ENCODE peak calls at places on chromosomes 12 and 14, in ten cellular contexts. K is erythroblast, O is fibroblast of mammary gland, F is memory B cell, X is non-pigmented ciliary epithelial cell, R is RPMI7951, L is SJSA1, P is left cardiac atrium, U is choroid plexus epithelial cell, C is kidney tubule cell. N is an unnamed sample.
A peak's percentile ranks its signal among the peaks of the same experiment; 100 is the strongest.

GRCh38 chr12:105960319-105961076 is 178.3 kb downstream of the NUAK1 start:
- DNase-seq in O (no peak), P (no peak), U (peak; percentile 85), X (no peak), R (no peak), C (peak; percentile 94), L (peak; percentile 91), F (no peak), K (no peak), N (no peak)

GRCh38 chr12:15350643-15351042 is 28.3 kb downstream of the PTPRO start:
- DNase-seq in K (no peak), P (no peak), F (no peak), O (peak; percentile 2), C (no peak), R (no peak), X (no peak), U (no peak), L (no peak), N (no peak)

GRCh38 chr12:49973361-49973830 is 649 bp downstream of the AQP6 start:
- DNase-seq in U (no peak), L (no peak), R (no peak), P (no peak), O (no peak), C (no peak), X (no peak), K (no peak), F (no peak), N (no peak)

GRCh38 chr14:51547260-51547659 is 104.5 kb upstream of the FRMD6 start:
- DNase-seq in P (peak; percentile 28), U (peak; percentile 100), K (no peak), F (no peak), R (peak; percentile 98), L (peak; percentile 92), C (peak; percentile 98), X (peak; percentile 99), O (peak; percentile 100), N (peak; percentile 41)

GRCh38 chr12:10031771-10032175 is 1.3 kb downstream of the CLEC9A start:
- DNase-seq in K (no peak), F (no peak), C (peak; percentile 39), P (no peak), R (peak; percentile 81), L (peak; percentile 87), X (peak; percentile 60), O (peak; percentile 38), U (peak; percentile 79), N (no peak)

GRCh38 chr14:104873380-104874055 is 8.4 kb downstream of the CEP170B start:
- DNase-seq in X (no peak), L (no peak), F (no peak), K (no peak), R (no peak), P (no peak), O (no peak), C (no peak), U (no peak), N (no peak)

GRCh38 chr12:93892431-93893210 is 215.4 kb downstream of the CRADD start:
- DNase-seq in U (no peak), P (no peak), L (no peak), O (no peak), K (no peak), C (no peak), R (no peak), F (no peak), X (no peak), N (no peak)

GRCh38 chr12:38711055-38711454 is 194.3 kb downstream of the CPNE8 start:
- DNase-seq in X (no peak), U (peak; percentile 16), F (no peak), R (no peak), K (no peak), O (peak; percentile 18), C (no peak), L (no peak), P (no peak), N (no peak)

GRCh38 chr12:117098361-117099217 is 627 bp downstream of the TESC start:
- DNase-seq in K (peak; percentile 77), R (no peak), O (no peak), P (peak; percentile 30), X (no peak), L (no peak), U (no peak), F (peak; percentile 40), C (peak; percentile 26), N (peak; percentile 30)

GRCh38 chr12:131223791-131224567 is 270.3 kb downstream of the ADGRD1 start:
- DNase-seq in O (no peak), R (no peak), C (no peak), U (no peak), P (no peak), L (no peak), X (no peak), K (no peak), F (no peak), N (no peak)

GRCh38 chr14:61716956-61717355 is 21.6 kb downstream of the HIF1A start:
- DNase-seq in X (no peak), C (no peak), R (no peak), O (no peak), K (no peak), U (peak; percentile 63), F (no peak), P (no peak), L (no peak), N (no peak)

GRCh38 chr14:87066221-87066817 is 926.7 kb downstream of the GALC start:
- DNase-seq in X (no peak), R (no peak), O (peak; percentile 9), U (peak; percentile 1), F (no peak), K (no peak), L (no peak), C (peak; percentile 17), P (no peak), N (no peak)